ENCODE peak calls at places on chromosomes 7 and 10, in four cellular contexts. O is IMR-90, E is K562, G is endothelial cell of umbilical vein. A is an unnamed sample.

GRCh38 chr10:69464801-69465401 is 13.6 kb downstream of the TSPAN15 start:
- DNase-seq in O (no peak), E (no peak), G (no peak), A (no peak)

GRCh38 chr7:133484135-133484534 is 231.3 kb downstream of the EXOC4 start:
- DNase-seq in O (no peak), E (no peak), G (no peak), A (no peak)

GRCh38 chr7:94529516-94529915 is 19.9 kb downstream of the CASD1 start:
- DNase-seq in O (peak; percentile 43), E (no peak), G (no peak), A (no peak)

GRCh38 chr7:135914346-135914745 is 62.8 kb downstream of the MTPN start:
- DNase-seq in O (no peak), E (no peak), G (no peak), A (no peak)

GRCh38 chr7:2518101-2518500 is 1.5 kb upstream of the LFNG start:
- DNase-seq in O (no peak), E (no peak), G (no peak), A (no peak)

GRCh38 chr7:17207220-17207619 is 91.2 kb upstream of the AHR start:
- DNase-seq in O (peak; percentile 26), E (peak; percentile 41), G (peak; percentile 87), A (no peak)

GRCh38 chr10:43350139-43350538 is 21.3 kb upstream of the FXYD4 start:
- DNase-seq in O (no peak), E (no peak), G (no peak), A (no peak)

GRCh38 chr7:3899559-3899991 is 598.5 kb downstream of the SDK1 start:
- DNase-seq in O (no peak), E (no peak), G (no peak), A (no peak)

GRCh38 chr7:78499283-78499682 is 700.7 kb downstream of the PHTF2 start:
- DNase-seq in O (peak; percentile 46), E (no peak), G (no peak), A (no peak)

GRCh38 chr7:157501576-157501975 is 164.8 kb downstream of the DNAJB6 start:
- DNase-seq in O (no peak), E (no peak), G (no peak), A (no peak)

GRCh38 chr7:73773700-73774517 is 3.8 kb upstream of the CLDN3 start:
- DNase-seq in O (no peak), E (no peak), G (peak; percentile 91), A (no peak)

GRCh38 chr7:98372993-98373392 is 27.9 kb downstream of the BAIAP2L1 start:
- DNase-seq in O (peak; percentile 81), E (no peak), G (no peak), A (peak; percentile 71)

GRCh38 chr10:77979221-77979620 is 50.1 kb downstream of the POLR3A start:
- DNase-seq in O (no peak), E (no peak), G (no peak), A (no peak)

GRCh38 chr7:131945313-131945831 is 388.9 kb upstream of the PODXL start:
- DNase-seq in O (peak; percentile 11), E (peak; percentile 77), G (peak; percentile 46), A (no peak)

GRCh38 chr10:113459672-113460280 is 93.1 kb upstream of the HABP2 start:
- DNase-seq in O (no peak), E (no peak), G (no peak), A (no peak)

GRCh38 chr7:151462306-151462779 is 22.4 kb upstream of the CRYGN start:
- DNase-seq in O (no peak), E (peak; percentile 21), G (no peak), A (no peak)

GRCh38 chr7:106276513-106276912 is 8.3 kb downstream of the NAMPT start:
- DNase-seq in O (no peak), E (no peak), G (no peak), A (no peak)

GRCh38 chr10:52578871-52579405 is 193.6 kb downstream of the MBL2 start:
- DNase-seq in O (peak; percentile 77), E (no peak), G (peak; percentile 96), A (no peak)

GRCh38 chr7:117484988-117485655 is 5.3 kb downstream of the CFTR start:
- DNase-seq in O (no peak), E (no peak), G (no peak), A (no peak)

GRCh38 chr10:33927347-33927746 is 592.9 kb upstream of the NRP1 start:
- DNase-seq in O (no peak), E (peak; percentile 8), G (no peak), A (peak; percentile 91)

GRCh38 chr7:18590744-18591340 is 95.3 kb downstream of the HDAC9 start:
- DNase-seq in O (peak; percentile 67), E (no peak), G (peak; percentile 59), A (no peak)

GRCh38 chr7:55094122-55094690 is 75.4 kb downstream of the EGFR start:
- DNase-seq in O (no peak), E (no peak), G (no peak), A (no peak)

GRCh38 chr10:131973160-131973951 is 8.4 kb downstream of the BNIP3 start:
- DNase-seq in O (no peak), E (no peak), G (no peak), A (no peak)

GRCh38 chr7:28052933-28053332 is 127.7 kb downstream of the JAZF1 start:
- DNase-seq in O (peak; percentile 82), E (no peak), G (peak; percentile 82), A (no peak)

GRCh38 chr10:6987536-6987945 is 407.5 kb upstream of the PRKCQ start:
- DNase-seq in O (no peak), E (no peak), G (no peak), A (no peak)

DNA sequence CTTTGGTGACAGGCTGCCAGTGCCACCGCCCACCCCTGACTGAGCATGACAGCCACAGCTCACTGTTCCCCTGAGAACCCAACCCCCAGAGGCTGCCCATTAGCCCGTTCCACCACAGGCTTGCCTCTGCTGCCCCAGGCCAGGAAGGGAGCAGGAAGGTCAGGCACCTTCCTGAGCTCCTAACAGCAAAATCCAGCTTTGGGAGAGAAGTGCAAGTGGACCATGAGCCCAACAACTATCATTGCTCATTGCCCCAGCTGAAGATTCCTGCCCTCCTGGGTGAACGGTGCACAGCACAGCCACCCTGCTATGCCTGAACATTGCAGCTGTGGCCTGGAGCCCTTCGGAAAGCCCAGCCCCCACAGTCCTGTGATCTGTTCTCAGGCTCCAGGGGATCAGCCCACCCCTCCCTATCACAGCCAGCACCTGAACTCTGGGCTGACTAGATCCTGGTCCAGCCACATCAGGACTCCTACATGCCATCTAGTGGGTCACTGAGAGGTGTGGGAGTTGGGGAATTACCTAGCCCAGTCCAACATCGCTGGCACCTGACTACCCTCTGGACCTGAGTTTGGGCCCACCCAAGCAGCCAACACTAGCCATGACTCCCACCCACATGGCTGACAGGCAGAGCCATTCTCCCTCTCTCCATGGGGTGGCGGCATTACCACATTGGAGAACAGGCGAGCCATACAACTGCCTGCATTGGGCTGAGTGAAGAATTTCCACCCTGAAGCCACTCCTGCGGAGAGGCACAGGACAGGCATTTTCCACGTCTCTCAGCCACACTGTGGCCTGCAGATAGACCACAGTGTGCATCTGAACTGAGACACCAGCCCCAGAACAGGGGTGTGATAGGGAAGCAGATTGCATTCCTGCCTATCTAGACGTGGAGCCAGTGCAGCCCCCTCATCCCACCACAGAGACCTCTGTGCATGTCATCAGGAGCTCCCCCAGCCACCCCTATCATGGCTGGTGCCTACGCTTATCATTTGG is 58.4 kb upstream of the ANTXRL start:
- DNase-seq in O (peak; percentile 70), E (peak; percentile 83), G (peak; percentile 54), A (no peak)
- H2AFZ ChIP-seq in O (peak overlapping the region; percentile 51), E (peak overlapping the region; percentile 3), G (no peak overlapping the region), A (no peak overlapping the region)

GRCh38 chr10:32887481-32887880 is 70.5 kb downstream of the ITGB1 start:
- DNase-seq in O (no peak), E (no peak), G (no peak), A (no peak)
- H3K27me3 ChIP-seq in O (no peaks in the 10 kb centered on the region), E (no peaks in the 10 kb centered on the region), G (no peaks in the 10 kb centered on the region), A (no peaks in the 10 kb centered on the region)

GRCh38 chr7:140446467-140446866 is 32.8 kb downstream of the MKRN1 start:
- DNase-seq in O (no peak), E (no peak), G (no peak), A (no peak)

GRCh38 chr7:140448781-140449180 is 30.5 kb downstream of the MKRN1 start:
- DNase-seq in O (no peak), E (no peak), G (no peak), A (no peak)

GRCh38 chr7:140453273-140453672 is 26.0 kb downstream of the MKRN1 start:
- DNase-seq in O (no peak), E (no peak), G (no peak), A (no peak)

GRCh38 chr7:140451716-140452115 is 27.6 kb downstream of the MKRN1 start:
- DNase-seq in O (no peak), E (no peak), G (no peak), A (no peak)

GRCh38 chr7:140447841-140448240 is 31.5 kb downstream of the MKRN1 start:
- DNase-seq in O (no peak), E (no peak), G (no peak), A (no peak)
- H3K9me1 ChIP-seq in O (peaks cover 7% of the 10 kb centered on the region), E (no peaks in the 10 kb centered on the region), G (no peaks in the 10 kb centered on the region), A (no peaks in the 10 kb centered on the region)

DNA sequence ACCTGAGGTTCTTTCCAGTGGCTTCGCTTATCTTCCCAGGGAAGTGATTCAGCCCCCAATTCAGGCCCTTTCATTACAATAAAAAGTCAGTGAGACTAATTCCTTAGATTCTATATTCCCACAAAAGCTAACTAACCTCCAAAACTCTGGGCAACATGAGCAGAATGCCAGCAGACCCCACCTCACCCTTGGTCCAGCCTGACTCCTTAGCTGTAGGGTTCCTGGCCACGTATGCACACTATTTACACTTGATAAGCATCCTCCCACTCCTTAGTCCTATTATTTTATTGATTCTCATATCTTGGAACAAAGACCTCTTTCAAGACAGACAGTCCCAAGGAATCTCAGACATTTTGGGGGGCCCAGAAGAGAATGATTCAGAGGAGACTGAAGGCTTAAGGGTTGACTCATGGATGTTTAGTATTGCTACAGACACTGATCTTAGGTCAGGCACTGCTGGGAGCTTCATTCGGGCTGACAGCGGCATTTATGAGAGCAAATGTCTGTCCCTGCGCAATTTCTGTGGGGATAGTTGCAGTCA is 162.6 kb upstream of the GDF10 start:
- DNase-seq in O (peak; percentile 96), E (no peak), G (no peak), A (no peak)
- H2AFZ ChIP-seq in O (peak overlapping the region; percentile 91), E (no peak overlapping the region), G (no peak overlapping the region), A (no peak overlapping the region)

A was measured in keratinocyte.